ENCODE peak calls at places on chromosomes 16 and 17, in four cellular contexts. I, S, Y and N are unnamed samples.

GRCh38 chr16:29824589-29825144 is 4.4 kb downstream of the MVP start:
- DNase-seq in S (no peak), Y (no peak), I (no peak), N (peak)

GRCh38 chr17:9465216-9465921 is 110.3 kb downstream of the STX8 start:
- DNase-seq in I (no peak), Y (peak), S (no peak), N (no peak)

GRCh38 chr16:50683689-50684374 is 2.7 kb upstream of the SNX20 start:
- DNase-seq in Y (no peak), I (peak), S (peak), N (no peak)

GRCh38 chr17:46968896-46969295 is 10.2 kb downstream of the RPRML start:
- DNase-seq in S (no peak), Y (no peak), I (no peak), N (no peak)

GRCh38 chr17:80504671-80505413 is 28.4 kb upstream of the NPTX1 start:
- DNase-seq in Y (peak), I (no peak), S (no peak), N (no peak)

GRCh38 chr16:30697264-30698138 is 1.5 kb upstream of the SRCAP start:
- DNase-seq in Y (peak), S (peak), I (no peak), N (peak)

GRCh38 chr16:69188716-69189115 is 1.8 kb downstream of the SNTB2 start:
- DNase-seq in Y (no peak), I (no peak), S (no peak), N (no peak)

GRCh38 chr16:87765473-87765775 is 362 bp downstream of the KLHDC4 start:
- DNase-seq in Y (no peak), S (no peak), I (peak), N (no peak)

GRCh38 chr17:28466001-28466400 is 7.4 kb upstream of the SLC13A2 start:
- DNase-seq in I (no peak), S (no peak), Y (no peak), N (no peak)

GRCh38 chr17:81672954-81673353 is 6.4 kb downstream of the CCDC137 start:
- DNase-seq in I (no peak), S (no peak), Y (no peak), N (no peak)

GRCh38 chr17:1872254-1872653 is 42.4 kb downstream of the RPA1 start:
- DNase-seq in Y (no peak), S (no peak), I (no peak), N (no peak)

GRCh38 chr17:8121531-8122390 is 2.1 kb downstream of the HES7 start:
- DNase-seq in I (peak), Y (no peak), S (peak), N (no peak)

GRCh38 chr16:87201052-87201451 is 116.1 kb downstream of the C16orf95 start:
- DNase-seq in S (no peak), I (no peak), Y (peak), N (peak)

GRCh38 chr16:7731121-7731520 is 398.5 kb downstream of the RBFOX1 start:
- DNase-seq in Y (no peak), I (no peak), S (no peak), N (no peak)

GRCh38 chr17:79811036-79811887 is 14.4 kb upstream of the CBX8 start:
- DNase-seq in I (no peak), S (peak), Y (no peak), N (peak)

GRCh38 chr17:82963104-82963950 is 116.1 kb upstream of the METRNL start:
- DNase-seq in S (no peak), I (peak), Y (peak), N (no peak)

GRCh38 chr17:41535764-41536481 is 7.8 kb upstream of the KRT19 start:
- DNase-seq in Y (no peak), I (no peak), S (no peak), N (no peak)

GRCh38 chr17:14209215-14209614 is 27.4 kb downstream of the CDRT15 start:
- DNase-seq in Y (no peak), I (no peak), S (no peak), N (peak)

GRCh38 chr17:79608729-79609039 is 2.2 kb downstream of the RBFOX3 start:
- DNase-seq in Y (no peak), I (no peak), S (no peak), N (no peak)

GRCh38 chr17:72177738-72178137 is 56.9 kb downstream of the SOX9 start:
- DNase-seq in S (no peak), Y (no peak), I (no peak), N (no peak)

GRCh38 chr16:11325404-11326083 is 19.7 kb upstream of the RMI2 start:
- DNase-seq in I (no peak), S (peak), Y (no peak), N (no peak)